ENCODE peak calls at places on chromosomes 12 and 14, in ten cellular contexts. One of them, this sample, is unnamed.

GRCh38 chr12:48280572-48280971 is 70.1 kb downstream of the ZNF641 start:
- DNase-seq in left ventricle myocardium inferior: no peak
- DNase-seq in suprapubic skin: no peak
- DNase-seq in IMR-90: no peak
- DNase-seq in retinal pigment epithelial cell: no peak
- DNase-seq in AG04449: no peak
- DNase-seq in tibial artery: no peak
- DNase-seq in kidney epithelial cell: no peak
- DNase-seq in fibroblast of the aortic adventitia: no peak
- DNase-seq in choroid plexus epithelial cell: no peak
- DNase-seq in this sample: no peak

GRCh38 chr14:70317969-70318634 is 41.4 kb downstream of the COX16 start:
- DNase-seq in left ventricle myocardium inferior: no peak
- DNase-seq in suprapubic skin: no peak
- DNase-seq in IMR-90: peak
- DNase-seq in retinal pigment epithelial cell: peak
- DNase-seq in AG04449: peak
- DNase-seq in tibial artery: no peak
- DNase-seq in kidney epithelial cell: peak
- DNase-seq in fibroblast of the aortic adventitia: peak
- DNase-seq in choroid plexus epithelial cell: peak
- DNase-seq in this sample: peak

GRCh38 chr14:76922599-76922998 is 96.4 kb downstream of the LRRC74A start:
- DNase-seq in left ventricle myocardium inferior: no peak
- DNase-seq in suprapubic skin: no peak
- DNase-seq in IMR-90: peak
- DNase-seq in retinal pigment epithelial cell: no peak
- DNase-seq in AG04449: no peak
- DNase-seq in tibial artery: no peak
- DNase-seq in kidney epithelial cell: no peak
- DNase-seq in fibroblast of the aortic adventitia: no peak
- DNase-seq in choroid plexus epithelial cell: no peak
- DNase-seq in this sample: no peak

GRCh38 chr12:53048033-53048779 is 1.7 kb upstream of the TNS2 start:
- DNase-seq in left ventricle myocardium inferior: peak
- DNase-seq in suprapubic skin: no peak
- DNase-seq in IMR-90: no peak
- DNase-seq in retinal pigment epithelial cell: no peak
- DNase-seq in AG04449: no peak
- DNase-seq in tibial artery: peak
- DNase-seq in kidney epithelial cell: no peak
- DNase-seq in fibroblast of the aortic adventitia: no peak
- DNase-seq in choroid plexus epithelial cell: no peak
- DNase-seq in this sample: no peak

GRCh38 chr12:6193853-6194815 is 6.1 kb upstream of the CD9 start:
- DNase-seq in left ventricle myocardium inferior: no peak
- DNase-seq in suprapubic skin: no peak
- DNase-seq in IMR-90: peak
- DNase-seq in retinal pigment epithelial cell: peak
- DNase-seq in AG04449: no peak
- DNase-seq in tibial artery: no peak
- DNase-seq in kidney epithelial cell: no peak
- DNase-seq in fibroblast of the aortic adventitia: no peak
- DNase-seq in choroid plexus epithelial cell: peak
- DNase-seq in this sample: no peak

GRCh38 chr12:70641691-70642090 is 4.5 kb upstream of the PTPRB start:
- DNase-seq in left ventricle myocardium inferior: no peak
- DNase-seq in suprapubic skin: no peak
- DNase-seq in IMR-90: no peak
- DNase-seq in retinal pigment epithelial cell: no peak
- DNase-seq in AG04449: no peak
- DNase-seq in tibial artery: no peak
- DNase-seq in kidney epithelial cell: no peak
- DNase-seq in fibroblast of the aortic adventitia: no peak
- DNase-seq in choroid plexus epithelial cell: no peak
- DNase-seq in this sample: no peak

GRCh38 chr12:31929140-31929526 is 30.1 kb upstream of the RESF1 start:
- DNase-seq in left ventricle myocardium inferior: no peak
- DNase-seq in suprapubic skin: no peak
- DNase-seq in IMR-90: no peak
- DNase-seq in retinal pigment epithelial cell: no peak
- DNase-seq in AG04449: no peak
- DNase-seq in tibial artery: no peak
- DNase-seq in kidney epithelial cell: no peak
- DNase-seq in fibroblast of the aortic adventitia: no peak
- DNase-seq in choroid plexus epithelial cell: no peak
- DNase-seq in this sample: no peak

GRCh38 chr12:105944628-105945027 is 194.1 kb downstream of the NUAK1 start:
- DNase-seq in left ventricle myocardium inferior: no peak
- DNase-seq in suprapubic skin: no peak
- DNase-seq in IMR-90: no peak
- DNase-seq in retinal pigment epithelial cell: no peak
- DNase-seq in AG04449: no peak
- DNase-seq in tibial artery: no peak
- DNase-seq in kidney epithelial cell: no peak
- DNase-seq in fibroblast of the aortic adventitia: no peak
- DNase-seq in choroid plexus epithelial cell: no peak
- DNase-seq in this sample: no peak

GRCh38 chr14:60722163-60722835 is 1.9 kb downstream of the SIX4 start:
- DNase-seq in left ventricle myocardium inferior: no peak
- DNase-seq in suprapubic skin: peak
- DNase-seq in IMR-90: peak
- DNase-seq in retinal pigment epithelial cell: no peak
- DNase-seq in AG04449: no peak
- DNase-seq in tibial artery: peak
- DNase-seq in kidney epithelial cell: no peak
- DNase-seq in fibroblast of the aortic adventitia: peak
- DNase-seq in choroid plexus epithelial cell: peak
- DNase-seq in this sample: peak

GRCh38 chr14:60723218-60724079 is 702 bp downstream of the SIX4 start:
- DNase-seq in left ventricle myocardium inferior: no peak
- DNase-seq in suprapubic skin: no peak
- DNase-seq in IMR-90: peak
- DNase-seq in retinal pigment epithelial cell: no peak
- DNase-seq in AG04449: no peak
- DNase-seq in tibial artery: peak
- DNase-seq in kidney epithelial cell: no peak
- DNase-seq in fibroblast of the aortic adventitia: peak
- DNase-seq in choroid plexus epithelial cell: peak
- DNase-seq in this sample: peak

GRCh38 chr14:60724080-60724618 is at the start of gene SIX4:
- DNase-seq in left ventricle myocardium inferior: peak
- DNase-seq in suprapubic skin: no peak
- DNase-seq in IMR-90: peak
- DNase-seq in retinal pigment epithelial cell: no peak
- DNase-seq in AG04449: peak
- DNase-seq in tibial artery: peak
- DNase-seq in kidney epithelial cell: peak
- DNase-seq in fibroblast of the aortic adventitia: peak
- DNase-seq in choroid plexus epithelial cell: peak
- DNase-seq in this sample: peak

GRCh38 chr14:60721331-60722162 is 2.6 kb downstream of the SIX4 start:
- DNase-seq in left ventricle myocardium inferior: no peak
- DNase-seq in suprapubic skin: peak
- DNase-seq in IMR-90: peak
- DNase-seq in retinal pigment epithelial cell: no peak
- DNase-seq in AG04449: no peak
- DNase-seq in tibial artery: peak
- DNase-seq in kidney epithelial cell: no peak
- DNase-seq in fibroblast of the aortic adventitia: peak
- DNase-seq in choroid plexus epithelial cell: peak
- DNase-seq in this sample: peak

DNA sequence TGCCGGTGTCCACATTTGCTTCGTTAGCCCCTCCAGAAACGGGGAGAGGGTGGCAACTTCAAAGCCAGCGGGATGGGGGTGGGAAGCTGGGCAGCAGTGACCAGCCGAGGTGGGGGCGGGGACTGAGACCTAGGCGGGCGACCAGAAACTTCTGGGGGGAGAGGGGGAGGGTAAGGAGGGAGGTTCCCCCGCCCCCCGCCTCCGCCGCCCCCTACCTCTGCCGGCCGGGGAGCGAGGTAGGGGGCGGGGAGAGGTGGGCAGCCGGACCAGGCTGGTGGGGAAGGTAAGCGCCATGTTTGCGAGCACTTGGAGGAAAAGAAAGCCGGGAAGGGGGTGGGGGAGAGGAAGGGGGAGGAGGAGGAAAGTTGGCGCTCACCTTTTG is 1.3 kb downstream of the SIX4 start:
- DNase-seq in left ventricle myocardium inferior: no peak
- DNase-seq in suprapubic skin: no peak
- DNase-seq in IMR-90: peak
- DNase-seq in retinal pigment epithelial cell: no peak
- DNase-seq in AG04449: no peak
- DNase-seq in tibial artery: no peak
- DNase-seq in kidney epithelial cell: no peak
- DNase-seq in fibroblast of the aortic adventitia: peak
- DNase-seq in choroid plexus epithelial cell: peak
- DNase-seq in this sample: peak
- H3K4me3 ChIP-seq in left ventricle myocardium inferior: peak
- H3K4me3 ChIP-seq in suprapubic skin: peak
- H3K4me3 ChIP-seq in IMR-90: peak
- H3K4me3 ChIP-seq in retinal pigment epithelial cell: peak
- H3K4me3 ChIP-seq in AG04449: peak
- H3K4me3 ChIP-seq in tibial artery: peak
- H3K4me3 ChIP-seq in kidney epithelial cell: peak
- H3K4me3 ChIP-seq in fibroblast of the aortic adventitia: peak
- H3K4me3 ChIP-seq in choroid plexus epithelial cell: peak
- H3K4me3 ChIP-seq in this sample: peak

GRCh38 chr12:124578445-124578844 is 11.0 kb upstream of the NCOR2 start:
- DNase-seq in left ventricle myocardium inferior: no peak
- DNase-seq in suprapubic skin: no peak
- DNase-seq in IMR-90: no peak
- DNase-seq in retinal pigment epithelial cell: no peak
- DNase-seq in AG04449: no peak
- DNase-seq in tibial artery: no peak
- DNase-seq in kidney epithelial cell: no peak
- DNase-seq in fibroblast of the aortic adventitia: no peak
- DNase-seq in choroid plexus epithelial cell: no peak
- DNase-seq in this sample: no peak
- TF ChIP-seq CTCF in left ventricle myocardium inferior: no peak
- TF ChIP-seq CTCF in suprapubic skin: no peak
- TF ChIP-seq CTCF in IMR-90: no peak
- TF ChIP-seq CTCF in retinal pigment epithelial cell: peak
- TF ChIP-seq CTCF in AG04449: no peak
- TF ChIP-seq CTCF in tibial artery: no peak
- TF ChIP-seq CTCF in kidney epithelial cell: no peak
- TF ChIP-seq CTCF in fibroblast of the aortic adventitia: no peak
- TF ChIP-seq CTCF in choroid plexus epithelial cell: peak
- TF ChIP-seq CTCF in this sample: no peak

GRCh38 chr12:118375348-118375747 is 1.0 kb upstream of the SUDS3 start:
- DNase-seq in left ventricle myocardium inferior: no peak
- DNase-seq in suprapubic skin: no peak
- DNase-seq in IMR-90: no peak
- DNase-seq in retinal pigment epithelial cell: no peak
- DNase-seq in AG04449: no peak
- DNase-seq in tibial artery: no peak
- DNase-seq in kidney epithelial cell: no peak
- DNase-seq in fibroblast of the aortic adventitia: no peak
- DNase-seq in choroid plexus epithelial cell: no peak
- DNase-seq in this sample: no peak

GRCh38 chr12:118372541-118373495 is at the start of gene TAOK3:
- DNase-seq in left ventricle myocardium inferior: peak
- DNase-seq in suprapubic skin: peak
- DNase-seq in IMR-90: peak
- DNase-seq in retinal pigment epithelial cell: peak
- DNase-seq in AG04449: peak
- DNase-seq in tibial artery: peak
- DNase-seq in kidney epithelial cell: peak
- DNase-seq in fibroblast of the aortic adventitia: peak
- DNase-seq in choroid plexus epithelial cell: peak
- DNase-seq in this sample: peak

GRCh38 chr12:118373628-118374027 is 921 bp upstream of the TAOK3 start:
- DNase-seq in left ventricle myocardium inferior: no peak
- DNase-seq in suprapubic skin: no peak
- DNase-seq in IMR-90: no peak
- DNase-seq in retinal pigment epithelial cell: no peak
- DNase-seq in AG04449: no peak
- DNase-seq in tibial artery: no peak
- DNase-seq in kidney epithelial cell: no peak
- DNase-seq in fibroblast of the aortic adventitia: no peak
- DNase-seq in choroid plexus epithelial cell: no peak
- DNase-seq in this sample: no peak

GRCh38 chr12:118374909-118375308 is 1.4 kb upstream of the SUDS3 start:
- DNase-seq in left ventricle myocardium inferior: no peak
- DNase-seq in suprapubic skin: no peak
- DNase-seq in IMR-90: no peak
- DNase-seq in retinal pigment epithelial cell: no peak
- DNase-seq in AG04449: no peak
- DNase-seq in tibial artery: no peak
- DNase-seq in kidney epithelial cell: no peak
- DNase-seq in fibroblast of the aortic adventitia: peak
- DNase-seq in choroid plexus epithelial cell: no peak
- DNase-seq in this sample: peak

DNA sequence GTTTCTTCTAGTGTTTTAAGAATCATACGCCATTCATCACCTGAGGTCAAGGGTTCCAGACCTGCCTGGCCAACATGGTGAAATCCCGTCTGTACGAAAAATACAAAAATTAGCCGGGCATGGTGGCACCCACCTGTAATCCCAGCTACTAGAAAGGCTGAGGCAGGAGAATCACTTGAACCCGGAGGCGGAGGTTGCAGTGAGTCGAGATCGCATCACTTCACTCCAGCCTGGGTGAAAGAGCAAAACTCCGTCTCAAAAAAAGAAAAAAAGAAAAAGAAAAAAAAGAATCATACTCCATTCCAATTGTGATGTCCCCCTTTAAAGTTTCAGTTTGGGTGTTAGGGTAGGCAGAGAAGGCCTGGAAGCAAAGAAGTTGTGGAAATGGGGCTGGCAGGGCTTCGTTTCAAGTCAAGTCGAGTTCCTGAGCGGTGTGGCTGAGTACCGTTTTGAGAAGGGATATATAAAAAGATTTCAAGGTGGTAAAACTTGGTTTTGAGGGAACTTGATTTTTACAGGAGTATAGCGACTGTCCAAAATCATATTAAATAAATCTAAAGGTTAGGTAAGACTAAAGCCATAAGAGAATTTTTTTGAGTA is 1.5 kb upstream of the TAOK3 start:
- DNase-seq in left ventricle myocardium inferior: no peak
- DNase-seq in suprapubic skin: no peak
- DNase-seq in IMR-90: no peak
- DNase-seq in retinal pigment epithelial cell: no peak
- DNase-seq in AG04449: no peak
- DNase-seq in tibial artery: no peak
- DNase-seq in kidney epithelial cell: no peak
- DNase-seq in fibroblast of the aortic adventitia: no peak
- DNase-seq in choroid plexus epithelial cell: no peak
- DNase-seq in this sample: no peak
- H3K4me3 ChIP-seq in left ventricle myocardium inferior: peak
- H3K4me3 ChIP-seq in suprapubic skin: no peak
- H3K4me3 ChIP-seq in IMR-90: no peak
- H3K4me3 ChIP-seq in retinal pigment epithelial cell: no peak
- H3K4me3 ChIP-seq in AG04449: no peak
- H3K4me3 ChIP-seq in tibial artery: no peak
- H3K4me3 ChIP-seq in kidney epithelial cell: no peak
- H3K4me3 ChIP-seq in fibroblast of the aortic adventitia: no peak
- H3K4me3 ChIP-seq in choroid plexus epithelial cell: no peak
- H3K4me3 ChIP-seq in this sample: no peak

DNA sequence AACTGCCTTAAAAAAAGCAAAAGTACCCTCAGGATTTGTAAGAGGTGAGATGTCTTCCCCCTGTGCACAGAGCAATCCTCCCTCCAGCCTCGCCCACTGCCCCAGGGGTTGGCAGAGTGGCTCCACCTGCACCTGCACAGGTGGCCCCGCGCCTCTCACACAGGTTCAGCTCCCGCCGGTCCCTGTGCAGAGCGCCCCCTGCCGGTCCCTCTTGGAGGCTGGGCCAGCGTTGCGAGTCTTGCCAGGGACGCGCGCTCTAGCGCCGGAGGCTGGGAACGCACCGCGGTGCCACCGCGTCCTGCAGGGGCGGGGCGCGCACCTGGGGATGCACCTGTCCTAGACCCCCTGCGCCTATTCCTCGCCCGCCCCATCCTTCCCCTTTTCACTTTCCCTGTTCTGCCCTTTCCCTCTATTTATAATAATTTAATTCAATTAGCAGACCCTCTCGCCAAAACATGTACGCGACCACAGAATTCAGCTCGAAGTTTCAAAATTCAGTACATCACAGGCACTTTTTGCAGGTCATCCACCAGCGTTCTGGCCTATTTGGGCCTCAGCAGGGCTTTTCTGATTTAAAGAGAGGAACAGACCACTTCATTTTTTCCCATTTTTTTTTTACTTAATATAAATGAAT is 618.6 kb downstream of the AACS start:
- DNase-seq in left ventricle myocardium inferior: no peak
- DNase-seq in suprapubic skin: no peak
- DNase-seq in IMR-90: no peak
- DNase-seq in retinal pigment epithelial cell: no peak
- DNase-seq in AG04449: no peak
- DNase-seq in tibial artery: no peak
- DNase-seq in kidney epithelial cell: no peak
- DNase-seq in fibroblast of the aortic adventitia: no peak
- DNase-seq in choroid plexus epithelial cell: no peak
- DNase-seq in this sample: no peak
- TF ChIP-seq CTCF in left ventricle myocardium inferior: peak
- TF ChIP-seq CTCF in suprapubic skin: peak
- TF ChIP-seq CTCF in IMR-90: no peak
- TF ChIP-seq CTCF in retinal pigment epithelial cell: peak
- TF ChIP-seq CTCF in AG04449: no peak
- TF ChIP-seq CTCF in tibial artery: no peak
- TF ChIP-seq CTCF in kidney epithelial cell: peak
- TF ChIP-seq CTCF in fibroblast of the aortic adventitia: no peak
- TF ChIP-seq CTCF in choroid plexus epithelial cell: no peak
- TF ChIP-seq CTCF in this sample: no peak

This sample was measured in fibroblast of mammary gland.